ENCODE peak calls at places on chromosomes 13 and 19, in ten cellular contexts. S is AG04450, W is body of pancreas, E is fibroblast of lung, D is PC-3, A is DND-41, F is H9, U is IMR-90, L is left lung, N is GM23338. Z is an unnamed sample.
A peak's percentile ranks its signal among the peaks of the same experiment; 100 is the strongest.

GRCh38 chr19:4781851-4782250 is 9.7 kb upstream of the FEM1A start:
- DNase-seq in W (no peak), E (no peak), N (no peak), D (no peak), S (no peak), A (no peak), U (no peak), F (no peak), L (no peak), Z (no peak)

GRCh38 chr13:76823969-76824368 is 62.2 kb downstream of the KCTD12 start:
- DNase-seq in N (no peak), D (no peak), L (no peak), W (no peak), S (no peak), A (no peak), U (no peak), E (no peak), F (no peak), Z (no peak)

GRCh38 chr13:34156841-34157365 is 339.0 kb downstream of the RFC3 start:
- DNase-seq in N (no peak), A (peak; percentile 5), S (peak; percentile 72), U (peak; percentile 95), F (peak; percentile 59), L (peak; percentile 74), W (peak; percentile 94), E (peak; percentile 83), D (peak; percentile 96), Z (peak; percentile 38)

GRCh38 chr19:35069706-35070105 is 28.2 kb downstream of the HPN start:
- DNase-seq in D (no peak), W (no peak), F (no peak), U (peak; percentile 8), S (no peak), E (peak; percentile 62), N (no peak), L (no peak), A (no peak), Z (no peak)

GRCh38 chr19:19490247-19490968 is 24.9 kb downstream of the TSSK6 start:
- DNase-seq in F (peak; percentile 82), D (peak; percentile 83), A (peak; percentile 76), S (peak; percentile 68), U (peak; percentile 82), E (peak; percentile 87), W (peak; percentile 82), L (peak; percentile 73), N (peak; percentile 89), Z (peak; percentile 78)

GRCh38 chr13:24127116-24127631 is 33.3 kb upstream of the SPATA13 start:
- DNase-seq in N (no peak), S (no peak), L (no peak), D (peak; percentile 86), U (peak; percentile 43), F (no peak), A (peak; percentile 10), E (no peak), W (no peak), Z (no peak)

GRCh38 chr13:45367358-45367757 is 26.4 kb upstream of the TPT1 start:
- DNase-seq in W (peak; percentile 50), N (peak; percentile 72), A (peak; percentile 73), E (peak; percentile 76), D (peak; percentile 93), L (peak; percentile 83), S (peak; percentile 45), F (peak; percentile 88), U (peak; percentile 94), Z (no peak)

GRCh38 chr13:40401911-40402776 is 264.3 kb downstream of the FOXO1 start:
- DNase-seq in D (peak; percentile 89), F (no peak), A (no peak), S (peak; percentile 79), W (peak; percentile 93), E (peak; percentile 99), N (no peak), U (peak; percentile 92), L (peak; percentile 96), Z (peak; percentile 97)

GRCh38 chr13:75393839-75394238 is 88.1 kb downstream of the TBC1D4 start:
- DNase-seq in U (peak; percentile 26), N (no peak), A (no peak), E (peak; percentile 40), S (no peak), F (no peak), D (no peak), L (no peak), W (no peak), Z (no peak)

GRCh38 chr13:23744315-23744714 is 144.9 kb downstream of the MIPEP start:
- DNase-seq in S (no peak), U (no peak), D (peak; percentile 45), N (no peak), L (no peak), A (no peak), W (no peak), F (no peak), E (no peak), Z (no peak)

GRCh38 chr13:73248711-73249580 is 190.1 kb downstream of the KLF5 start:
- DNase-seq in D (peak; percentile 92), W (peak; percentile 87), U (peak; percentile 63), A (no peak), L (no peak), E (peak; percentile 45), N (peak; percentile 18), F (peak; percentile 33), S (peak; percentile 26), Z (no peak)

GRCh38 chr13:19960673-19961015 is 2.1 kb downstream of the ZMYM2 start:
- DNase-seq in D (no peak), A (no peak), S (no peak), W (no peak), N (no peak), E (no peak), U (no peak), F (no peak), L (no peak), Z (no peak)

GRCh38 chr13:87129602-87130300 is 541.4 kb upstream of the SLITRK5 start:
- DNase-seq in D (peak; percentile 23), F (no peak), S (no peak), U (peak; percentile 47), A (no peak), E (peak; percentile 64), W (no peak), L (no peak), N (no peak), Z (no peak)

GRCh38 chr19:19110410-19111137 is 27.7 kb downstream of the TMEM161A start:
- DNase-seq in N (peak; percentile 87), S (no peak), F (peak; percentile 69), E (no peak), L (no peak), A (no peak), W (no peak), U (no peak), D (no peak), Z (no peak)

GRCh38 chr13:100443278-100443997 is 145.2 kb downstream of the GGACT start:
- DNase-seq in W (no peak), A (no peak), N (no peak), S (no peak), F (no peak), E (no peak), D (no peak), U (no peak), L (no peak), Z (no peak)

GRCh38 chr13:114236224-114236623 is 1.5 kb downstream of the CDC16 start:
- DNase-seq in S (no peak), L (no peak), A (no peak), D (no peak), N (no peak), W (no peak), U (no peak), F (no peak), E (no peak), Z (no peak)

GRCh38 chr19:48461982-48462655 is 6.7 kb downstream of the KCNJ14 start:
- DNase-seq in W (no peak), E (no peak), D (no peak), L (peak; percentile 73), N (peak; percentile 94), A (no peak), F (peak; percentile 93), S (no peak), U (no peak), Z (peak; percentile 24)

GRCh38 chr19:986083-986482 is 1.9 kb downstream of the WDR18 start:
- DNase-seq in E (no peak), N (no peak), F (no peak), D (no peak), U (no peak), L (no peak), A (no peak), W (no peak), S (no peak), Z (no peak)
- H3K27me3 ChIP-seq in E (no peaks in the 10 kb centered on the region), N (no peaks in the 10 kb centered on the region), F (no peaks in the 10 kb centered on the region), D (no peaks in the 10 kb centered on the region), U (no peaks in the 10 kb centered on the region), L (no peaks in the 10 kb centered on the region), A (no peaks in the 10 kb centered on the region), W (no peaks in the 10 kb centered on the region), S (no peaks in the 10 kb centered on the region), Z (no peaks in the 10 kb centered on the region)

DNA sequence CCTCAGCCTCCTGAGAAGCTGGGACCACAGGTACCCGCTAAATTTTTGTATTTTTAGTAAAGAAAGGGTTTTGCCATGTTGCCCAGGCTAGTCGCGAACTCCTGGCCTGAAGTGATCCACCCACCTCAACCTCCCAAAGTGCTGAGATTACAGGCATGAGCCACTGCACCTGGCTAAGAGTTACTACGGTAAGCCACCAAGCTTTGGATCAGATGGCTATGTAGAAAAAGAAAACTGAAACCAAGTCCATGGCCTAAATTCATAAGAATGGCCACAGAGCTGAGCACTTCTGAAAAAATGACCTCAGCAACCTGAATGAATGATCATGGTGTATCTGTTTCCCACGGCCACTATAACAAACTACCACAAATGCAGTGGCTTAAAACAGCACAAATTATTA is 9.4 kb downstream of the OPA3 start:
- DNase-seq in A (no peak), N (no peak), L (no peak), E (no peak), F (no peak), W (no peak), S (no peak), D (no peak), U (no peak), Z (no peak)
- H3K27ac ChIP-seq in A (no peak overlapping the region), N (no peak overlapping the region), L (no peak overlapping the region), E (no peak overlapping the region), F (no peak overlapping the region), W (no peak overlapping the region), S (no peak overlapping the region), D (peak overlapping the region; percentile 100), U (no peak overlapping the region), Z (no peak overlapping the region)

DNA sequence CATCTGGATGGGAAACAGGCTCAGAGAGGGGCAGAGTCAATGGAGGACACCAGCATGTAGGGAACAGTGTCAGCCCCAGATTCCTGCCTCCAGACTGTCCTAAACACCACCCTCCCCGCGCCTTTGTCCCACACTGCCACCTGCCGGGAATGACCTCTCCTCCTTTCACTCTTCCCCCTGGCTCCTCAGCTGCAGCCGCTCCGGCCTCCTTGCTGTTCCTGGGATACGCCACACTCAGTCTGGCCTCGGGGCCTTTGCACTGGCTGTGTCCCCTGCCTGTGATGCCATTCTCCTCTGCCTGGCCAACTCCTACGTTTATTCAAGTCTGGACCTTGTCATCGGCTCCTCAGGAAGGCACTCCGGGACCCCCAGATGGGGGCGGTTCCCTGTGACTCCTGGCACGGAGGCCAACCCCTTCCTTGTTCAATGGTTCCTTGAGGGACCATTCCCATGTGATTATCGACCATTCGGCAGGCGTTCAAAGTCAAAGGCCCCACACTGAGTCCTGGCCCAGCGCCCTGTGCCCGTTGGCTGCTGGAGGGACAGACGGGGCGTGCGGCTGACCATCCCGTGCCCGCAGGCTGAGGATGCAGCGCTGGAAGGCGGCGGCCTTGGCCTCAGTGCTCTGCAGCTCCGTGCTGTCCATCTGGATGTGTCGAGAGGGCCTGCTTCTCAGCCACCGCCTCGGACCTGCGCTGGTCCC is 15.8 kb downstream of the FUT6 start:
- DNase-seq in S (no peak), E (no peak), L (no peak), U (no peak), D (peak; percentile 65), F (peak; percentile 74), A (no peak), N (peak; percentile 62), W (no peak), Z (no peak)
- TF ChIP-seq CTCF in S (no peak), E (no peak), L (no peak), U (peak; percentile 10), D (peak; percentile 69), F (peak; percentile 45), A (no peak), N (peak; percentile 34), W (no peak), Z (no peak)

GRCh38 chr19:12834976-12835757 is 788 bp upstream of the RTBDN start:
- DNase-seq in E (no peak), U (no peak), W (no peak), D (peak; percentile 64), S (no peak), A (no peak), N (peak; percentile 90), F (peak; percentile 73), L (no peak), Z (no peak)
- H3K27me3 ChIP-seq in E (peaks cover 63% of the 10 kb centered on the region), U (peaks cover 65% of the 10 kb centered on the region), W (no peaks in the 10 kb centered on the region), D (peaks cover 11% of the 10 kb centered on the region), S (peaks cover 66% of the 10 kb centered on the region), A (no peaks in the 10 kb centered on the region), N (peaks cover 14% of the 10 kb centered on the region), F (peaks cover 3% of the 10 kb centered on the region), L (peaks cover 82% of the 10 kb centered on the region), Z (peaks cover 44% of the 10 kb centered on the region)

Z was measured in heart left ventricle.